ENCODE peak calls at places on chromosomes 16 and 17, in eight cellular contexts. U is dorsolateral prefrontal cortex; V is HT-29; H is EL; P is lung microvascular endothelial cell; A is activated T-cell treated with anti-CD3 and anti-CD28 coated beads for 4 hours; Y is effector CD8-positive, alpha-beta T cell; K is stimulated activated CD4-positive, alpha-beta T cell treated with anti-CD3 and anti-CD28 coated beads, Interleukin-2, amount 100 ng/mL, for 24 hours. R is an unnamed sample.

GRCh38 chr17:49880291-49881053 is 32.6 kb upstream of the TAC4 start:
- DNase-seq in U (peak), V (peak), H (peak), P (peak), A (peak), Y (peak), K (peak), R (peak)

GRCh38 chr17:44956998-44957981 is 9.7 kb upstream of the KIF18B start:
- DNase-seq in U (peak), V (no peak), H (no peak), P (no peak), A (no peak), Y (no peak), K (no peak), R (no peak)

GRCh38 chr17:56489980-56490379 is 103.5 kb upstream of the NOG start:
- DNase-seq in U (no peak), V (no peak), H (no peak), P (no peak), A (no peak), Y (no peak), K (no peak), R (no peak)

GRCh38 chr17:80652751-80653330 is 108.2 kb downstream of the RPTOR start:
- DNase-seq in U (no peak), V (no peak), H (peak), P (no peak), A (no peak), Y (no peak), K (no peak), R (no peak)

GRCh38 chr17:67421869-67422273 is 44.8 kb downstream of the PITPNC1 start:
- DNase-seq in U (no peak), V (peak), H (peak), P (peak), A (peak), Y (peak), K (no peak), R (peak)

GRCh38 chr17:79993390-79994221 is 42.1 kb downstream of the TBC1D16 start:
- DNase-seq in U (peak), V (peak), H (peak), P (no peak), A (no peak), Y (peak), K (peak), R (peak)

GRCh38 chr16:83953796-83954576 is 946 bp downstream of the OSGIN1 start:
- DNase-seq in U (no peak), V (peak), H (peak), P (no peak), A (no peak), Y (no peak), K (no peak), R (peak)

GRCh38 chr16:23478566-23478965 is 25.6 kb upstream of the COG7 start:
- DNase-seq in U (no peak), V (no peak), H (no peak), P (no peak), A (no peak), Y (no peak), K (no peak), R (no peak)

GRCh38 chr16:50591800-50592771 is 43.9 kb downstream of the NKD1 start:
- DNase-seq in U (peak), V (peak), H (no peak), P (peak), A (no peak), Y (no peak), K (no peak), R (no peak)

GRCh38 chr17:5481451-5481850 is 4.5 kb downstream of the DERL2 start:
- DNase-seq in U (no peak), V (no peak), H (no peak), P (no peak), A (no peak), Y (no peak), K (no peak), R (no peak)

GRCh38 chr17:32298721-32299578 is 33.3 kb downstream of the RHBDL3 start:
- DNase-seq in U (no peak), V (no peak), H (no peak), P (no peak), A (no peak), Y (no peak), K (no peak), R (no peak)

GRCh38 chr16:4370570-4371480 is 823 bp upstream of the VASN start:
- DNase-seq in U (peak), V (no peak), H (peak), P (no peak), A (no peak), Y (no peak), K (no peak), R (no peak)

GRCh38 chr17:78490156-78490555 is 87.0 kb downstream of the DNAH17 start:
- DNase-seq in U (no peak), V (no peak), H (no peak), P (no peak), A (no peak), Y (no peak), K (no peak), R (no peak)

GRCh38 chr16:82700541-82701240 is 73.9 kb downstream of the CDH13 start:
- DNase-seq in U (no peak), V (no peak), H (peak), P (peak), A (no peak), Y (no peak), K (no peak), R (no peak)

GRCh38 chr16:66479661-66480264 is 52.7 kb downstream of the BEAN1 start:
- DNase-seq in U (no peak), V (no peak), H (no peak), P (no peak), A (no peak), Y (no peak), K (no peak), R (no peak)

GRCh38 chr16:68349838-68350410 is 39.1 kb downstream of the PRMT7 start:
- DNase-seq in U (no peak), V (no peak), H (no peak), P (no peak), A (no peak), Y (no peak), K (no peak), R (no peak)